ENCODE peak calls at places on chromosomes 7 and 10, in four cellular contexts. E is H1, F is GM12878, I is HepG2. P is an unnamed sample.

GRCh38 chr10:71423268-71423667 is 26.5 kb downstream of the CDH23 start:
- DNase-seq in E (no peak), F (no peak), I (no peak), P (no peak)

GRCh38 chr10:24603333-24603732 is 120.4 kb downstream of the ARHGAP21 start:
- DNase-seq in E (no peak), F (no peak), I (no peak), P (no peak)

GRCh38 chr10:45460235-45460878 is 86.3 kb downstream of the ALOX5 start:
- DNase-seq in E (no peak), F (no peak), I (no peak), P (no peak)

GRCh38 chr7:156518466-156518865 is 122.1 kb upstream of the RNF32 start:
- DNase-seq in E (no peak), F (no peak), I (no peak), P (no peak)

GRCh38 chr7:46029111-46029704 is 108.1 kb upstream of the IGFBP3 start:
- DNase-seq in E (no peak), F (no peak), I (no peak), P (no peak)

GRCh38 chr10:110163841-110164240 is 43.6 kb upstream of the MXI1 start:
- DNase-seq in E (no peak), F (no peak), I (no peak), P (no peak)

GRCh38 chr10:46223064-46223480 is 63.7 kb upstream of the ANTXRL start:
- DNase-seq in E (no peak), F (no peak), I (no peak), P (no peak)

GRCh38 chr10:8873310-8873709 is 818.8 kb downstream of the GATA3 start:
- DNase-seq in E (no peak), F (no peak), I (no peak), P (no peak)

GRCh38 chr7:98323597-98324322 is 42.3 kb downstream of the BRI3 start:
- DNase-seq in E (peak; percentile 33), F (no peak), I (no peak), P (no peak)

GRCh38 chr7:29567174-29567573 is 3.5 kb downstream of the PRR15 start:
- DNase-seq in E (no peak), F (no peak), I (peak; percentile 68), P (no peak)

GRCh38 chr10:24207781-24208611 is 942 bp upstream of the KIAA1217 start:
- DNase-seq in E (no peak), F (no peak), I (peak; percentile 94), P (no peak)

GRCh38 chr7:18570890-18571478 is 75.4 kb downstream of the HDAC9 start:
- DNase-seq in E (no peak), F (no peak), I (peak; percentile 13), P (no peak)

GRCh38 chr7:135170223-135170997 is at the start of gene CYREN:
- DNase-seq in E (peak; percentile 78), F (no peak), I (peak; percentile 91), P (peak; percentile 99)

GRCh38 chr7:95811846-95812445 is 39.6 kb downstream of the DYNC1I1 start:
- DNase-seq in E (no peak), F (no peak), I (no peak), P (no peak)

GRCh38 chr10:4141471-4141870 is 356.5 kb upstream of the KLF6 start:
- DNase-seq in E (no peak), F (no peak), I (no peak), P (no peak)

GRCh38 chr10:30857803-30858202 is 173.9 kb downstream of the ZNF438 start:
- DNase-seq in E (no peak), F (no peak), I (no peak), P (no peak)

GRCh38 chr7:27139335-27140107 is 4.0 kb downstream of the HOXA5 start:
- DNase-seq in E (no peak), F (no peak), I (no peak), P (no peak)

GRCh38 chr7:47088329-47089067 is 493.4 kb downstream of the TNS3 start:
- DNase-seq in E (peak; percentile 15), F (no peak), I (peak; percentile 46), P (peak; percentile 68)

GRCh38 chr7:13578294-13578693 is 411.2 kb downstream of the ETV1 start:
- DNase-seq in E (no peak), F (no peak), I (no peak), P (no peak)

GRCh38 chr7:18700147-18700546 is 204.6 kb downstream of the HDAC9 start:
- DNase-seq in E (no peak), F (no peak), I (no peak), P (no peak)

GRCh38 chr10:94125856-94126255 is 132.1 kb downstream of the PLCE1 start:
- DNase-seq in E (no peak), F (no peak), I (no peak), P (no peak)

GRCh38 chr10:94122247-94122646 is 128.5 kb downstream of the PLCE1 start:
- DNase-seq in E (no peak), F (no peak), I (no peak), P (no peak)

DNA sequence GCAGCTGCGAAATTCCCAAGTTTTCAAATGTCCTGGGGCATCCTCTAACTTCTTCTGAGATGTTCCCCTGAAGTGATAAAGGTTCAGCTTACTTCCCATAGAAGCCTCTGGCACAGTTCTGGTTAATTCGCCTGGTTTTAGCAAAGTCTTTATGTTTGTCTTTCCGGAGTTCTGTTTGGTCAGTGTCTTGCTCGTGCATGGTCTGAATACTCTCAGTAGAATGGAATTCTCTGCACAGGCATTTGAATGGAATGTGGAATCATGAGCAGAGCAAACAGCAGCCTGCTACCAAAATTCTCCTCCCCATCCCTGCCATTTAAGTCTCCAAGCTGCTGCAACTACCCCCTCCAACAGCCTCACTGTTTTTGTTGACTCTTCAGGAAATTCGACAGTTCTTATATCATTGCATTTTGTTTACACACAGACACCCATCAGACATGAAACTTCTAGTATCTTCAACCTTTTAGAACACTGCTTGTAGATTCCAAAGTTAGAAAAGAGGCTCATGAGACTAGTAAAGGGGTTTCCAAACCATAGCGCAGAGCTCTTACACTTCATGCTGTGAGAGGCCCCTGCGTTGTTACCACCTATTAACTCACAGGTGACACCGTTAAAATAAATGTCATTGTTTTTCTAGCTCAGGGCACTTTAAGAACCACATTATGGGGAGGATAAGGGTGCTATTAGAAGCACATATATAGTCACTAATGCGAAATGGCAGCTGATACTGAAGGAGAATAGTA is 129.7 kb downstream of the PLCE1 start:
- DNase-seq in E (peak; percentile 17), F (no peak), I (peak; percentile 93), P (no peak)
- TF ChIP-seq SUZ12 in E (no peak), F (no peak), I (no peak), P (no peak)

GRCh38 chr7:104126411-104126841 is 81.4 kb downstream of the ORC5 start:
- DNase-seq in E (no peak), F (no peak), I (no peak), P (no peak)
- TF ChIP-seq SP1 in E (no peak), F (no peak), I (no peak), P (no peak)

GRCh38 chr7:126303926-126304325 is 948.8 kb downstream of the GRM8 start:
- DNase-seq in E (no peak), F (no peak), I (no peak), P (no peak)
- TF ChIP-seq SUZ12 in E (no peak), F (no peak), I (no peak), P (no peak)

DNA sequence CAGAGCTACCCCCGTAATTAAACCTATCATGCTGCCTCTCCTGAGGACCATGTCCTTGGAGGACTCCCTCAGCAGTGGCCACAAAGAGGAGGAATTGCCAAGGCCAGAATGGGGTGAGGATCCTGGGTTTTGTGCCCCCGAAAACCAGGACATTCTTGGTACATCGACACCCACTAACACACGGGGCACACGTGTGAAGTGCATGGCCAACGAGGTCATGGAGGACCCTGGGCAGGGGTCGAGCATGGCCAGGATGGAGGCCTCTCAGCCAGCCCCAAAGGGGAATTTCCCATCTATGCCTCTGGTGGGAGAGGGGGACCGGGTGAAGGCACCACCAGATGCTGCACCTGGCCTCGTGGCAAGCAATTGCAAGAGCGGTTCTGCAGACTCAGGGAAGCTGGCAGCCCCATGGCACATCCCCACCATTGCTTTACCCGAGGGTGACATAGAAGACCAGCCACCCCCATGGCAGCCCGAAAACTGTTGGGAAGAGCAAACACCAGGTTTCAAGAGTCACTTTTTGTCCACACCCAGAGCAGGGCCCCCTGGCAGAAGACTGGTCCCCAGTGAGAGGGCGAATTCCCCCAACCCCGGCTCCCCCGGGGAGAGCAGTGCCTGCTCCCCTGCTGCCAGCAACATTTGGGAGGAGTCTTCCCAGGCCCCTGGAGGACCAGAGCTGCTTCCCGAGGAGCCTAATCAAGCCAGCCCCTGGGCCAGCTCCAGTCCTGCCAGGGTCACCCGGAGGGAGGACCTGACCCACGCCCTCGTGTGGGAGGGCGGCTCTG is 26.4 kb downstream of the C10orf71 start:
- DNase-seq in E (no peak), F (no peak), I (no peak), P (no peak)
- TF ChIP-seq SP1 in E (no peak), F (no peak), I (no peak), P (no peak)

GRCh38 chr10:33368086-33368485 is 33.6 kb upstream of the NRP1 start:
- DNase-seq in E (no peak), F (no peak), I (no peak), P (no peak)

GRCh38 chr10:33365871-33366411 is 31.5 kb upstream of the NRP1 start:
- DNase-seq in E (no peak), F (no peak), I (no peak), P (no peak)

GRCh38 chr10:33370434-33370930 is 36.0 kb upstream of the NRP1 start:
- DNase-seq in E (no peak), F (no peak), I (no peak), P (no peak)

GRCh38 chr10:33363112-33363511 is 28.6 kb upstream of the NRP1 start:
- DNase-seq in E (no peak), F (no peak), I (no peak), P (no peak)

DNA sequence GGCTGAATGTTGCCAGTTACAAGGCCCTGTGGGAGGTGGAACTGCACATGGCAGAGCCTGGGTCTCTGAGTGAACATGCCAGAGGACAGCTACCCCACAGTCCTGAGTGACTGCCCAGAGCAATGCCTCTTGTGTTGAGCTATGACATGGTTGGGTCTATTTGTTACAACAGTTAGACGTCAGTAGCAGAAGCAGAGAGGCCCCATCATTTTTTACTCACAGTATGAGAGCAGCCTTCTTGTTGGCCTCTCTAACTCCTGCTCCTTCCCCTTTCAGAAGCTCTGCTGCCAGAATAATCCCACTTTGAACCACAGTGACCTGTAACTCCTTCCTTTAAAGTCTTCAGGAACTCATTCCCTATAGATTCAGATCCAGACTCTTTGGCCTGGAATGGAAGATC is 30.8 kb upstream of the NRP1 start:
- DNase-seq in E (no peak), F (no peak), I (no peak), P (no peak)
- TF ChIP-seq SUZ12 in E (no peak), F (no peak), I (no peak), P (no peak)

DNA sequence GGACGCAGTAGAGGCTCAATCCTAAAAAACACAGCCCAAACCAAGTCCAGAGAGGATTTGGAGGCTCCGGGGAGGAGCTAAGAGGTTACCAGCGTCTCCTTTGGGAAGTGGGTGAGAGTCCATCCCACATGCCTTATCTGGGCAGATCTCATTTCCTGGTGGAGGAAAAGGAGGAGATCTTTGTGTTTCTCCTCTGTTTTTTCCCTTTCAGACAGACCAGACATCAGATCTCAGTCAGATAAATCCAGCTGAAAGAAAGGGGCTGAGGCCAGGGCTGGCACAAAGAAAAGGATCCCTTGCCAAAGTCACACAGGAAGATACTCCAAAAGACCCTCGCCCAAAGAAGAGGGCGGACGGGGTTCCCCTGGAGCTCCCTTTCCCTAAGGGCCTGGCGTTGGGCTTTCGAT is 58.3 kb upstream of the COMTD1 start:
- DNase-seq in E (no peak), F (no peak), I (no peak), P (no peak)
- TF ChIP-seq SP1 in E (no peak), F (no peak), I (no peak), P (no peak)

DNA sequence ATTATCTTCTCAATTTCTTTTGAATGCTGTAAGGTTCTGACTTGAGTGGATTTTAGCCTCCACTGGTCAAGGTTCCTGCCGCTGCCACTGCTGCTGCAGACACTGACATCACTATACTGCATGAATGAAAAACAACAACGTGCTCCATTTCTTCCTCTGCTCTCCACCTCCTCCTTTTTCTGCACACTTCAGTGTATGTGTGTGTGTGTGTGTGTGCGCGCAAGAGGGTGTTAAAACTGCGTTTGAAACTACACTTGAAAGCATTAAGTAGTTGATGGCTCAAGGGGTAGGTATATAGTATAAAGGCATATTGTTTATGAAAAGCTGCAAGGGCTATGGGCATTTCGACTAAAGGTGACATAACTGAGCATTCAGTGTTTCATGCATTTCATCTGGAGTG is 3.5 kb downstream of the GLCCI1 start:
- DNase-seq in E (no peak), F (no peak), I (no peak), P (no peak)
- TF ChIP-seq SUZ12 in E (no peak), F (no peak), I (no peak), P (no peak)

P was measured in HEK293T.